ENCODE peak calls at places on chromosomes 11 and 22, in ten cellular contexts. W, V, B, O, S, T, X, P, K and Q are unnamed samples.

GRCh38 chr11:61637287-61637686 is 42.9 kb upstream of the DAGLA start:
- DNase-seq in W (no peak), V (no peak), B (no peak), O (no peak), S (no peak), T (no peak), X (no peak), P (no peak), K (no peak), Q (no peak)

GRCh38 chr22:29145321-29146072 is 60.2 kb upstream of the EMID1 start:
- DNase-seq in W (peak), V (no peak), B (no peak), O (no peak), S (peak), T (no peak), X (no peak), P (no peak), K (no peak), Q (no peak)

GRCh38 chr22:35892192-35892591 is 136.4 kb downstream of the RBFOX2 start:
- DNase-seq in W (no peak), V (no peak), B (no peak), O (no peak), S (no peak), T (peak), X (no peak), P (peak), K (no peak), Q (peak)

GRCh38 chr22:37330200-37331033 is 48.1 kb downstream of the CYTH4 start:
- DNase-seq in W (peak), V (peak), B (peak), O (no peak), S (peak), T (peak), X (no peak), P (peak), K (peak), Q (peak)

GRCh38 chr11:72710278-72710677 is 36.1 kb upstream of the PDE2A start:
- DNase-seq in W (no peak), V (no peak), B (no peak), O (no peak), S (no peak), T (no peak), X (peak), P (no peak), K (no peak), Q (no peak)

GRCh38 chr22:39309881-39310714 is 9.3 kb downstream of the RPL3 start:
- DNase-seq in W (no peak), V (no peak), B (no peak), O (no peak), S (no peak), T (peak), X (no peak), P (peak), K (no peak), Q (peak)

GRCh38 chr11:16295592-16295991 is 60.8 kb downstream of the SOX6 start:
- DNase-seq in W (no peak), V (no peak), B (no peak), O (no peak), S (no peak), T (no peak), X (no peak), P (no peak), K (no peak), Q (no peak)

GRCh38 chr11:130737866-130738431 is 178.3 kb downstream of the SNX19 start:
- DNase-seq in W (peak), V (no peak), B (no peak), O (no peak), S (no peak), T (no peak), X (peak), P (peak), K (no peak), Q (peak)

GRCh38 chr11:97964332-97965004 is 1056.3 kb upstream of the CNTN5 start:
- DNase-seq in W (no peak), V (no peak), B (no peak), O (no peak), S (no peak), T (no peak), X (no peak), P (no peak), K (no peak), Q (no peak)

GRCh38 chr11:35039076-35039475 is 99.9 kb upstream of the CD44 start:
- DNase-seq in W (no peak), V (no peak), B (no peak), O (no peak), S (no peak), T (no peak), X (no peak), P (no peak), K (no peak), Q (no peak)
- TF ChIP-seq CTCF in W (no peak), V (no peak), B (no peak), O (no peak), S (no peak), T (no peak), X (no peak), P (no peak), K (no peak), Q (no peak)

GRCh38 chr22:40653361-40653760 is 16.8 kb upstream of the MRTFA start:
- DNase-seq in W (no peak), V (no peak), B (no peak), O (no peak), S (no peak), T (no peak), X (no peak), P (no peak), K (no peak), Q (no peak)

GRCh38 chr22:40651563-40652501 is 15.3 kb upstream of the MRTFA start:
- DNase-seq in W (peak), V (peak), B (peak), O (peak), S (peak), T (peak), X (peak), P (peak), K (peak), Q (peak)

GRCh38 chr22:40651057-40651456 is 14.5 kb upstream of the MRTFA start:
- DNase-seq in W (no peak), V (no peak), B (no peak), O (no peak), S (no peak), T (no peak), X (no peak), P (no peak), K (no peak), Q (no peak)

GRCh38 chr22:40654522-40655167 is 18.1 kb upstream of the MRTFA start:
- DNase-seq in W (peak), V (no peak), B (peak), O (peak), S (no peak), T (peak), X (peak), P (peak), K (no peak), Q (peak)
- TF ChIP-seq CTCF in W (no peak), V (peak), B (no peak), O (no peak), S (no peak), T (no peak), X (peak), P (peak), K (no peak), Q (peak)

GRCh38 chr22:17012267-17012666 is 4.2 kb upstream of the GAB4 start:
- DNase-seq in W (no peak), V (no peak), B (no peak), O (no peak), S (no peak), T (no peak), X (no peak), P (no peak), K (no peak), Q (no peak)

GRCh38 chr22:17007852-17008731 is at the start of gene GAB4:
- DNase-seq in W (peak), V (no peak), B (no peak), O (no peak), S (no peak), T (no peak), X (no peak), P (no peak), K (no peak), Q (no peak)

GRCh38 chr22:17007257-17007656 is 765 bp downstream of the GAB4 start:
- DNase-seq in W (no peak), V (no peak), B (no peak), O (no peak), S (no peak), T (no peak), X (no peak), P (no peak), K (no peak), Q (no peak)

GRCh38 chr22:17013396-17014100 is 5.5 kb upstream of the GAB4 start:
- DNase-seq in W (no peak), V (no peak), B (no peak), O (no peak), S (no peak), T (no peak), X (no peak), P (no peak), K (no peak), Q (no peak)

GRCh38 chr22:17009640-17010291 is 1.7 kb upstream of the GAB4 start:
- DNase-seq in W (no peak), V (no peak), B (no peak), O (no peak), S (no peak), T (no peak), X (no peak), P (no peak), K (no peak), Q (no peak)
- TF ChIP-seq CTCF in W (no peak), V (no peak), B (no peak), O (no peak), S (no peak), T (no peak), X (no peak), P (no peak), K (peak), Q (no peak)

GRCh38 chr11:123547180-123547579 is 107.2 kb downstream of the SCN3B start:
- DNase-seq in W (no peak), V (no peak), B (no peak), O (no peak), S (no peak), T (no peak), X (no peak), P (no peak), K (no peak), Q (no peak)

GRCh38 chr11:123545726-123546125 is 108.7 kb downstream of the SCN3B start:
- DNase-seq in W (no peak), V (no peak), B (no peak), O (no peak), S (no peak), T (no peak), X (no peak), P (no peak), K (no peak), Q (no peak)

GRCh38 chr11:123544631-123545375 is 109.6 kb downstream of the SCN3B start:
- DNase-seq in W (peak), V (no peak), B (no peak), O (no peak), S (no peak), T (no peak), X (peak), P (no peak), K (no peak), Q (no peak)

GRCh38 chr11:123546515-123546914 is 107.9 kb downstream of the SCN3B start:
- DNase-seq in W (no peak), V (no peak), B (no peak), O (no peak), S (no peak), T (no peak), X (no peak), P (peak), K (no peak), Q (peak)

GRCh38 chr11:123543796-123544195 is 110.6 kb downstream of the SCN3B start:
- DNase-seq in W (no peak), V (no peak), B (no peak), O (no peak), S (no peak), T (peak), X (no peak), P (peak), K (no peak), Q (peak)
- TF ChIP-seq CTCF in W (no peak), V (no peak), B (no peak), O (no peak), S (no peak), T (no peak), X (no peak), P (no peak), K (no peak), Q (no peak)

GRCh38 chr11:76513654-76514034 is 68.8 kb downstream of the EMSY start:
- DNase-seq in W (no peak), V (no peak), B (no peak), O (no peak), S (no peak), T (no peak), X (no peak), P (no peak), K (no peak), Q (no peak)

GRCh38 chr11:76515494-76515893 is 70.7 kb downstream of the EMSY start:
- DNase-seq in W (no peak), V (no peak), B (no peak), O (no peak), S (no peak), T (no peak), X (no peak), P (peak), K (no peak), Q (no peak)

GRCh38 chr11:76510060-76511047 is 65.5 kb downstream of the EMSY start:
- DNase-seq in W (no peak), V (no peak), B (no peak), O (no peak), S (no peak), T (no peak), X (no peak), P (peak), K (no peak), Q (peak)

DNA sequence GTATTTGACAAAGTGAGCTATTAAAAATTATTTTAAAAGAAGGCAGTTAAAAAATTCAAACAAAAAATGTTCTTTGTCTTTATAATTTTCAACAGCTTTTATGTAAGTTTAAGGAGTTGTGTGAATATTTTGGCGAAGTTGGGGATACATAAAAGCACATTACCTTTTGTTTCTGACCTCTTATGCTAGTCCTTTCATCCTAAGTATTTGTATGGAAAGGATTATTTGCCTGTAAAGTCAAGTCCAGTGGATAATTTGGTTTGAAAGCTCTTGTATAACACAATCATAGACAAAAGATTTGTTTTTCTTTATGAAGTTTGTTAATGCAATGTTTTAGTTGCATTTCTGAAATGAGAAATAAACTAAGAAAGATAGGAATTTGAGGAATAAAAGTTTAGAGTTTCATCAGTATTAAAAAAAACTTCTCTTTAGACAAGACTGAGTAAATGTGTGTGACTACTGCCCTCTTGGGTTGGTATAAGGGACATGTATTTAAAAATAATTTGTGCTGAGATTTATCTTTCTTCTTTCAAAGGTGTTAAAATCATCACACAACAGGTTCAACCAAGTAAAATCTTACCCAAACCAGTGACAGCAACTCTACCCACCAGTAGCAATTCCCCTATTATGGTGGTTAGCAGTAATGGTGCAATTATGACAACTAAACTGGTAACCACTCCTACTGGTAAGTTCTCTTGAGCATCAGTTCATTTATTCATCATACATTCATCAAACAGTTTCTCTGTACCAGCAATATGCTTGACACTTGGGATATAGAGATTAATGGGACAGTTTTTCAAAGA is 68.2 kb downstream of the EMSY start:
- DNase-seq in W (no peak), V (no peak), B (peak), O (no peak), S (no peak), T (peak), X (no peak), P (peak), K (no peak), Q (peak)
- TF ChIP-seq CTCF in W (peak), V (peak), B (peak), O (no peak), S (peak), T (peak), X (peak), P (peak), K (peak), Q (peak)

GRCh38 chr22:33299245-33299956 is 241.2 kb upstream of the SYN3 start:
- DNase-seq in W (no peak), V (no peak), B (peak), O (no peak), S (no peak), T (no peak), X (no peak), P (no peak), K (peak), Q (no peak)

GRCh38 chr22:33302549-33302948 is 244.4 kb upstream of the SYN3 start:
- DNase-seq in W (no peak), V (no peak), B (no peak), O (no peak), S (no peak), T (no peak), X (no peak), P (no peak), K (no peak), Q (no peak)

GRCh38 chr22:33303109-33303508 is 244.9 kb upstream of the SYN3 start:
- DNase-seq in W (peak), V (no peak), B (no peak), O (no peak), S (no peak), T (no peak), X (no peak), P (no peak), K (no peak), Q (no peak)

GRCh38 chr22:33300165-33300564 is 242.0 kb upstream of the SYN3 start:
- DNase-seq in W (no peak), V (no peak), B (no peak), O (no peak), S (no peak), T (no peak), X (peak), P (no peak), K (peak), Q (no peak)

GRCh38 chr22:33302049-33302545 is 243.9 kb upstream of the SYN3 start:
- DNase-seq in W (peak), V (peak), B (peak), O (peak), S (peak), T (peak), X (peak), P (peak), K (peak), Q (peak)
- TF ChIP-seq CTCF in W (peak), V (peak), B (peak), O (peak), S (peak), T (peak), X (peak), P (peak), K (peak), Q (peak)

DNA sequence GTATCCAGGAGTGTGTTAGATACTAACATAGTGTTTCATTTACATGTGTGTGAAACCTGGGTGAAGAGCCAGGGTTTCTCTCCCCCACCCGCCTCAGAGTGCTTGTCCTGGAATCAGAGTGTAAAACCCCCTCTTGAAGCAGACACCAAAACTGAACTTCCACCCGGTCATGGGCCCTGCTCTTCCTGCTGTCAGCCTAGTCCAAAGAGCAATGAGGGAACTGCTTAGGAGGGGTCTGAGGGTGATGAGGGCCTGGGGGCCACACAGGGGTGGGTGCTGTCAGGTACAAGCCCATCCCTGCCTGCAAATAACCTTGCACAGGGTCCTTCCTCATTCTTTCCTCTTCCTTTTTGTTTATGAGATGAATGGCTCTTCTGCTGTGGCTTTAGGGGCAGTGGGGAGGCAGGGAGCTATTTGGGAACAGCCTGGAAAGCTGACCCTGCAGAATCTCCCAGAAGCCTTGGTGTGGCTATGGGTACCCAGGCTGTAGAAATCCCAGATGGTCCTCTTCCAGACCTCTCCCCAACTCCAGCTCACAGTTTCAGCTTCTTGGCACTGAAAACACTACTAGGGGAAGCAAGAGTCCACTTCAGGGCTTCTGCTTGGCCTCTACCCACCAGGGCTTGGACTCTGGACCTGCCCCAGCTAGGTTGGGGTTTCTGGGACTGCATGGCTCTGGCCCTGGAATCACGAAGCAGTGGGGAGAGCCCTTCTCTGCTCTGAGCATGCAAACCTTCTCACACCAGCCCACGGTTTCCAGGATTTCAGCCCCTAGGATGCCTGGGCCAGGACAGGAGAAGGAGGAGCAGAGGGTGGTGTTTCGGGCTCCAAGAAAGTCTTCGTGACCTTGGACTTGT is 8.5 kb downstream of the BATF2 start:
- DNase-seq in W (no peak), V (no peak), B (no peak), O (no peak), S (no peak), T (no peak), X (no peak), P (no peak), K (no peak), Q (no peak)
- TF ChIP-seq CTCF in W (no peak), V (no peak), B (no peak), O (no peak), S (no peak), T (no peak), X (no peak), P (no peak), K (no peak), Q (no peak)

GRCh38 chr11:100821198-100821597 is 134.1 kb downstream of the ARHGAP42 start:
- DNase-seq in W (peak), V (no peak), B (no peak), O (no peak), S (no peak), T (no peak), X (no peak), P (no peak), K (no peak), Q (no peak)

GRCh38 chr11:100812517-100812916 is 125.4 kb downstream of the ARHGAP42 start:
- DNase-seq in W (no peak), V (no peak), B (no peak), O (no peak), S (no peak), T (no peak), X (no peak), P (no peak), K (no peak), Q (no peak)

GRCh38 chr11:100816823-100817222 is 129.7 kb downstream of the ARHGAP42 start:
- DNase-seq in W (no peak), V (no peak), B (no peak), O (no peak), S (no peak), T (no peak), X (no peak), P (no peak), K (no peak), Q (no peak)

GRCh38 chr11:100815787-100816330 is 128.8 kb downstream of the ARHGAP42 start:
- DNase-seq in W (no peak), V (no peak), B (no peak), O (no peak), S (no peak), T (no peak), X (no peak), P (no peak), K (no peak), Q (no peak)

DNA sequence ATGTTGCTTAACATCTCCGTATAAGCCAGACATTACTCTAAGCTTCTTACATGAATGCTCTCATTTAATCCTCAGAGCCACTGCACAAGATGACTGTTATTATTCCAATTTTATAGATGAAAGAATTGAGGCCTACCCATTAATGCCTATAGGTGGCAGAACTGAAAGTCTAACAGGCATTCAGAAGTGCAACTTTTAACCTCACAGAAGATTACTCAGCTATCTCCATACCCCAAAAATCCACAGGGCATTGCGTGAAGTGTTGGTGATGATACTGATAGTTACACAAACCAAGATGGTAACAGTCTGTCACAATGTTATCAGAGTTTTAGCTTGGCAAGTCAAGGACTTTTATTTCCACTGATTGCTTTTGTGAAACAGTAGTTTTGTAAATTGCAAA is 130.5 kb downstream of the ARHGAP42 start:
- DNase-seq in W (no peak), V (no peak), B (no peak), O (no peak), S (no peak), T (no peak), X (no peak), P (no peak), K (no peak), Q (no peak)
- TF ChIP-seq CTCF in W (no peak), V (no peak), B (no peak), O (no peak), S (no peak), T (no peak), X (no peak), P (no peak), K (no peak), Q (peak)